ENCODE peak calls at places on chromosomes 11 and 22, in seven cellular contexts. Z is iPS DF 6.9; J is Panc1; I is DMS53; E is non-pigmented ciliary epithelial cell; D is AG08396; G is naive thymus-derived CD8-positive, alpha-beta T cell. Y is an unnamed sample.

GRCh38 chr11:61513143-61513740 is 4.7 kb downstream of the LRRC10B start:
- DNase-seq in J (no peak), Z (no peak), I (peak), D (no peak), E (no peak), G (no peak), Y (peak)

GRCh38 chr11:11252403-11252802 is 100.6 kb downstream of the CSNK2A3 start:
- DNase-seq in E (no peak), I (peak), J (no peak), G (no peak), Z (no peak), D (no peak), Y (peak)

GRCh38 chr11:108398439-108398838 is 68.9 kb downstream of the C11orf65 start:
- DNase-seq in J (no peak), D (no peak), Z (no peak), I (no peak), G (no peak), E (no peak), Y (no peak)

GRCh38 chr11:65003282-65003681 is 6.5 kb upstream of the BATF2 start:
- DNase-seq in I (no peak), E (no peak), J (no peak), D (peak), Z (no peak), G (no peak), Y (no peak)

GRCh38 chr11:17574799-17575144 is 27.7 kb downstream of the OTOG start:
- DNase-seq in I (no peak), D (no peak), G (no peak), E (no peak), J (no peak), Z (no peak), Y (no peak)

GRCh38 chr11:27183672-27184457 is 143.2 kb downstream of the BBOX1 start:
- DNase-seq in I (peak), Z (peak), J (peak), E (no peak), D (peak), G (peak), Y (peak)

GRCh38 chr11:93189462-93189861 is 8.3 kb downstream of the SLC36A4 start:
- DNase-seq in J (no peak), Z (no peak), I (no peak), D (no peak), E (no peak), G (no peak), Y (no peak)

GRCh38 chr22:32627091-32627490 is 152.5 kb downstream of the FBXO7 start:
- DNase-seq in D (no peak), J (no peak), G (no peak), Z (no peak), I (no peak), E (no peak), Y (no peak)

GRCh38 chr22:30208631-30209603 is 37.6 kb downstream of the LIF start:
- DNase-seq in E (peak), I (no peak), G (no peak), J (no peak), D (peak), Z (no peak), Y (no peak)

GRCh38 chr11:128481135-128481534 is 106.2 kb downstream of the ETS1 start:
- DNase-seq in I (no peak), E (no peak), G (no peak), J (no peak), Z (no peak), D (peak), Y (no peak)

GRCh38 chr22:17717708-17718107 is 56.6 kb downstream of the BID start:
- DNase-seq in E (no peak), Z (no peak), J (no peak), I (no peak), D (no peak), G (no peak), Y (no peak)

GRCh38 chr11:35305670-35306382 is 113.5 kb downstream of the SLC1A2 start:
- DNase-seq in Z (peak), I (peak), G (peak), J (no peak), D (peak), E (no peak), Y (peak)

Y was measured in NCI-H69.